ENCODE peak calls at places on chromosomes 5 and 9, in eight cellular contexts. G is hepatocyte, D is prostate gland, A is brain microvascular endothelial cell, K is spleen, T is astrocyte of the spinal cord, C is AG04450, U is choroid plexus epithelial cell. W is an unnamed sample.

GRCh38 chr5:77168884-77169254 is 41.6 kb upstream of the PDE8B start:
- DNase-seq in G (peak; percentile 54), D (peak; percentile 86), A (peak; percentile 20), K (no peak), T (no peak), C (no peak), U (peak; percentile 29), W (peak; percentile 60)

GRCh38 chr5:17819786-17820185 is 185.5 kb downstream of the TAF11L14 start:
- DNase-seq in G (no peak), D (no peak), A (peak; percentile 73), K (no peak), T (peak; percentile 46), C (no peak), U (peak; percentile 73), W (peak; percentile 30)

GRCh38 chr9:92506184-92506857 is 24.0 kb upstream of the ASPN start:
- DNase-seq in G (peak; percentile 38), D (no peak), A (peak; percentile 79), K (no peak), T (peak; percentile 93), C (peak; percentile 86), U (peak; percentile 88), W (peak; percentile 98)

GRCh38 chr5:102542064-102542463 is 43.3 kb upstream of the SLCO6A1 start:
- DNase-seq in G (no peak), D (no peak), A (no peak), K (no peak), T (no peak), C (no peak), U (no peak), W (no peak)

GRCh38 chr5:160311491-160312138 is 749 bp downstream of the CCNJL start:
- DNase-seq in G (peak; percentile 38), D (no peak), A (no peak), K (peak; percentile 89), T (peak; percentile 10), C (no peak), U (no peak), W (no peak)

GRCh38 chr5:151697452-151697851 is 10.7 kb upstream of the SPARC start:
- DNase-seq in G (no peak), D (no peak), A (no peak), K (no peak), T (no peak), C (no peak), U (no peak), W (no peak)

GRCh38 chr5:177601126-177601525 is 1.2 kb downstream of the B4GALT7 start:
- DNase-seq in G (no peak), D (no peak), A (no peak), K (no peak), T (no peak), C (no peak), U (no peak), W (no peak)

GRCh38 chr5:4130819-4131218 is 535.2 kb downstream of the IRX1 start:
- DNase-seq in G (no peak), D (no peak), A (no peak), K (no peak), T (no peak), C (no peak), U (no peak), W (no peak)

GRCh38 chr5:131068893-131069643 is 96.0 kb downstream of the HINT1 start:
- DNase-seq in G (no peak), D (no peak), A (no peak), K (peak; percentile 80), T (no peak), C (no peak), U (peak; percentile 4), W (no peak)

GRCh38 chr9:108687360-108687981 is 168.3 kb downstream of the ACTL7B start:
- DNase-seq in G (peak; percentile 48), D (no peak), A (peak; percentile 38), K (no peak), T (peak; percentile 29), C (no peak), U (no peak), W (no peak)

GRCh38 chr5:78335976-78336375 is 24.4 kb upstream of the SCAMP1 start:
- DNase-seq in G (no peak), D (no peak), A (no peak), K (no peak), T (no peak), C (no peak), U (no peak), W (no peak)

GRCh38 chr5:93151121-93151520 is 429.9 kb downstream of the NR2F1-AS1 start:
- DNase-seq in G (no peak), D (no peak), A (no peak), K (no peak), T (peak; percentile 68), C (no peak), U (peak; percentile 66), W (peak; percentile 13)

GRCh38 chr5:136802382-136802781 is 437.0 kb upstream of the TRPC7 start:
- DNase-seq in G (peak; percentile 16), D (no peak), A (no peak), K (no peak), T (peak; percentile 45), C (no peak), U (peak; percentile 26), W (peak; percentile 34)

GRCh38 chr5:136805466-136805865 is 440.1 kb upstream of the TRPC7 start:
- DNase-seq in G (no peak), D (no peak), A (no peak), K (no peak), T (no peak), C (no peak), U (no peak), W (no peak)

GRCh38 chr5:136799806-136800372 is 434.5 kb upstream of the TRPC7 start:
- DNase-seq in G (no peak), D (no peak), A (no peak), K (no peak), T (no peak), C (no peak), U (no peak), W (no peak)
- TF ChIP-seq CTCF in G (no peak), D (no peak), A (no peak), K (no peak), T (no peak), C (no peak), U (no peak), W (no peak)

DNA sequence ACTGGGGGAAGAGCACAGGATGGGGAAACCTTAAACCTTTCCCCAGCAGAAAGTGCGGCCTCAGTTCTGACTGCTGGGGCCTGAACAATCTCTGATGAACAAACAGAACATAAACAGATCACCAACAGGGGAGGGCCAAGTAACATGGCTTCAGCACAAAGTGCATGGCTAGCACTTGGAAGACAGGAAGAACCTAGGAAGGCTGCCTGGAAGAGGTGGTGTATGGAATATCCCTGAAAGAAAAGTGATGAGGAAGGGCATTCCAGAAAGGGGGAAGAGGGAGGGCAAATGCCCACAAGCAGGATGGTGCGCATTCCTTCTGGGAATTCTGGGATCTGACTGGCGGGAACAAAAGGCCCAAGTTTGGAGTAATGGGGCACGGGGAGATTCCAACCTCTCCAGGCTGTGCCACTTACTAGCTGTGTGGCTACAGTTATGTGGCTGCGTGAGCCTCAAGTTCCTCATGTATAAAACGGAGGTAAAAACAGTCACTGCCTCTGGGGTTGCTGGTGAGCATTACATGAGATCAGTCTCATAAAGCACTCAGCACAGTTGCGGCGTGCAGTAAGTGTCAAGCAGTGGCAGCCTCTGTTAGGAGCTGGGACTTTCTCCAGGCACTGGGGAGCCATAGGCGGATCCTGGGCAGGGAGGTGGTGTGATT is 1.6 kb downstream of the PDGFRB start:
- DNase-seq in G (peak; percentile 69), D (no peak), A (peak; percentile 85), K (no peak), T (peak; percentile 73), C (no peak), U (peak; percentile 82), W (no peak)
- TF ChIP-seq CTCF in G (no peak), D (no peak), A (no peak), K (no peak), T (no peak), C (no peak), U (peak; percentile 32), W (no peak)

GRCh38 chr9:113589407-113589806 is 125.9 kb downstream of the RGS3 start:
- DNase-seq in G (no peak), D (no peak), A (no peak), K (peak; percentile 91), T (no peak), C (no peak), U (no peak), W (no peak)

GRCh38 chr9:113590389-113590788 is 126.9 kb downstream of the RGS3 start:
- DNase-seq in G (no peak), D (no peak), A (no peak), K (no peak), T (no peak), C (no peak), U (no peak), W (no peak)

GRCh38 chr9:113590991-113591898 is 127.7 kb downstream of the RGS3 start:
- DNase-seq in G (peak; percentile 89), D (peak; percentile 75), A (peak; percentile 81), K (peak; percentile 90), T (peak; percentile 76), C (no peak), U (peak; percentile 83), W (peak; percentile 72)

GRCh38 chr9:113588936-113589335 is 125.4 kb downstream of the RGS3 start:
- DNase-seq in G (no peak), D (no peak), A (no peak), K (no peak), T (no peak), C (no peak), U (no peak), W (no peak)

DNA sequence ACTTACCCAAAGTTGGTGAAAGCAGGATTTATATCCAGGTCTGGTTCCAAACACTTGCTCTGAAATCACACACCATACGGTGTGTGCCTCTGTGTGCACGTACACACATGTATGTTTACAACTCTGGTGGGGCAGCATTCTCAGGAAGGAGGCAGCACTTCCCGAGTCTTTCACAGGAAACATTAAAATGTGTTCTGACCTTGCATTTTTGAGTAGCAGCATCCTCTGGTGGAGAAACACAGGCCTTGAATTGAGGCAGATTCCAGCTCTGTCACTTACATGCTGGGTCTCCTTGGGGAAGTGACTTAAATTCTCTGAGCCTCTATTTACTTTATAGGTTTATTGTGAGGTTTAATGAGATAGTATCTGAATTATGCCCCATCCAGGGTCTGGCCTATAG is 126.4 kb downstream of the RGS3 start:
- DNase-seq in G (peak; percentile 45), D (no peak), A (no peak), K (peak; percentile 56), T (peak; percentile 52), C (no peak), U (peak; percentile 79), W (peak; percentile 43)
- TF ChIP-seq CTCF in G (peak; percentile 58), D (peak; percentile 59), A (peak; percentile 85), K (peak; percentile 57), T (peak; percentile 79), C (peak; percentile 95), U (peak; percentile 90), W (peak; percentile 8)

DNA sequence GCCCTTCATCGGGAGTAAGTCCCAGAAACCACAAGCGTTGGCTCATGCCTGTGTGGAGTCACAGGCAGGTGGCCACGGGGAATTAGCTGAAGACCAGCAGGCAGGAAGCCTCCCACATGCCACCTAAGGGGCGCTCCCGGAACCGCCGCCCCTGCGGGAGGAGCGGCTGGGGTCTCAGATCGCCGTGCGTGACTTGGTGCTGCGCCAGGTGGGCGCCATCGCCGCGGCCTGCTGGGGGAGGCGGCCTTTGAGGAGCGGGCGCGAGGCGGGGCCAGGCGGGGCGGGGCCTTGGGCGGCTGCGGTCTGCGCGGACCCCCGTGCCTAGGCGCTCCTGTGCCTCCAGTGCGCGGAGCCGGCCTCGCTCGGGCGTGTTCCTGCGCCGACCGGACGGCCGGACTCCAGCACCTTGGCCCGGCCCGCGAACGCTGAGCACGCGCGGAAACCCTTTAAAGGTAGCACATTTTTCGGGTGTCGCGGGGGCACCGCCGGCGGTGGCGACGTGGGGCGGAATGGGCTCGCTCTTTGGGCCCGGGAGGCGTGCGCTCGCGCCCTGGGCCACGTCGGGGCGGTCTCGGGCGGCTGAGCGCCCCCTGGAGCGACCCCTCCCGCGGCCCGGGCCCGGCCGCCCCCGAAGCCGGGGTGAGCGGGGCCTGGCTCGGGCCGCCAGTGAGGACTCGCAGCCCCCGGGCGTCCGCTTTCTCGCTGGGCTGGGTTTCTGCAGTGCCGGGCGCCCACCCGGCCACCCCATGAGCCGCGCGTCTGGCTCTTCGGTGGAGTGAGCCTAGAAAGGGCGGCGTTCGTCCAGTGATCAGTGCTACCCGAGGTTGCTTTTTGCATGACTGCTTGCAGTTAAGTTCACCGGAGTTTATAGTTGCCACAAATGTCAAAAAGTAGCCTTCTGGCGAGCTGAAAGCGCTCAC is 24.5 kb downstream of the LECT2 start:
- DNase-seq in G (peak; percentile 43), D (no peak), A (no peak), K (no peak), T (no peak), C (no peak), U (no peak), W (no peak)
- TF ChIP-seq CTCF in G (no peak), D (no peak), A (peak; percentile 10), K (no peak), T (no peak), C (peak; percentile 2), U (no peak), W (no peak)

W was measured in MCF 10A.